ENCODE peak calls at places on chromosomes 7 and 10, in eight cellular contexts. F, C, K, X, Z, B, N and H are unnamed samples.

GRCh38 chr7:13882051-13882450 is 107.4 kb downstream of the ETV1 start:
- DNase-seq in X (no peak), K (no peak), F (no peak), B (no peak), Z (no peak), C (no peak), N (no peak), H (peak)

GRCh38 chr10:103852189-103852711 is 3.1 kb downstream of the SH3PXD2A start:
- DNase-seq in X (peak), B (no peak), K (no peak), C (peak), N (no peak), F (no peak), Z (peak), H (peak)

GRCh38 chr10:16947071-16947470 is 129.8 kb upstream of the RSU1 start:
- DNase-seq in B (no peak), K (no peak), F (no peak), C (no peak), Z (no peak), X (no peak), N (no peak), H (no peak)

GRCh38 chr7:15780271-15780670 is 93.8 kb upstream of the MEOX2 start:
- DNase-seq in K (peak), X (peak), N (no peak), Z (no peak), C (peak), B (no peak), F (no peak), H (no peak)

GRCh38 chr10:56472978-56473377 is 111.9 kb upstream of the ZWINT start:
- DNase-seq in Z (no peak), B (no peak), X (no peak), N (no peak), F (no peak), C (no peak), K (no peak), H (no peak)

GRCh38 chr10:58660577-58661255 is 148.0 kb downstream of the BICC1 start:
- DNase-seq in Z (no peak), B (no peak), X (no peak), K (no peak), N (no peak), F (no peak), C (no peak), H (peak)

GRCh38 chr7:144122876-144123275 is at the start of gene OR2A14:
- DNase-seq in K (no peak), C (no peak), N (no peak), F (no peak), X (no peak), Z (no peak), B (no peak), H (no peak)

GRCh38 chr10:69180525-69181204 is 631 bp downstream of the SUPV3L1 start:
- DNase-seq in F (no peak), Z (no peak), C (peak), X (peak), K (peak), N (peak), B (no peak), H (peak)

GRCh38 chr10:61606971-61607907 is 55.5 kb upstream of the CABCOCO1 start:
- DNase-seq in Z (no peak), F (no peak), B (peak), N (no peak), K (peak), X (no peak), C (no peak), H (no peak)

GRCh38 chr7:102967798-102968197 is 55.0 kb downstream of the LRRC17 start:
- DNase-seq in F (no peak), N (no peak), Z (no peak), C (no peak), B (no peak), X (peak), K (no peak), H (peak)

GRCh38 chr10:77718957-77719356 is 81.3 kb upstream of the KCNMA1 start:
- DNase-seq in Z (no peak), F (no peak), C (no peak), B (no peak), K (no peak), N (no peak), X (no peak), H (no peak)

GRCh38 chr7:142391191-142391992 is 133.5 kb upstream of the PRSS58 start:
- DNase-seq in N (no peak), C (no peak), F (peak), X (peak), K (peak), B (peak), Z (no peak), H (no peak)

GRCh38 chr10:48600645-48601505 is 4.0 kb downstream of the ARHGAP22 start:
- DNase-seq in X (no peak), F (no peak), Z (no peak), K (no peak), N (no peak), B (no peak), C (no peak), H (no peak)